ENCODE peak calls at places on chromosomes 6 and 20, in eight cellular contexts. G is IMR-90; Y is HFF-Myc; J is nucleus accumbens; L is stimulated activated CD4-positive, alpha-beta T cell treated with anti-CD3 and anti-CD28 coated beads, Interleukin-2, amount 100 ng/mL, for 4 hours; W is mucosa of descending colon; K is central memory CD4-positive, alpha-beta T cell; V is stimulated activated naive CD8-positive, alpha-beta T cell treated with anti-CD3 and anti-CD28 coated beads, Interleukin-15, amount 100 ng/mL, for 72 hours. I is an unnamed sample.
A peak's percentile ranks its signal among the peaks of the same experiment; 100 is the strongest.

GRCh38 chr20:4926531-4927156 is 74.7 kb downstream of the SLC23A2 start:
- DNase-seq in G (no peak), Y (no peak), V (no peak), J (no peak), W (no peak), L (no peak), K (no peak), I (no peak)

GRCh38 chr6:81552644-81553043 is 199.8 kb downstream of the TENT5A start:
- DNase-seq in V (no peak), Y (no peak), W (no peak), L (no peak), J (no peak), G (no peak), K (no peak), I (no peak)

GRCh38 chr6:43950206-43950605 is 177.0 kb downstream of the MRPL14 start:
- DNase-seq in L (no peak), Y (no peak), W (no peak), G (no peak), V (no peak), K (no peak), J (no peak), I (no peak)

GRCh38 chr6:46325561-46326525 is 155.1 kb upstream of the ENPP5 start:
- DNase-seq in L (no peak), V (no peak), Y (peak; percentile 61), W (peak; percentile 50), G (peak; percentile 28), K (no peak), J (no peak), I (peak; percentile 67)

GRCh38 chr6:195861-196360 is 96.4 kb upstream of the DUSP22 start:
- DNase-seq in K (peak; percentile 47), J (no peak), Y (no peak), V (no peak), L (peak; percentile 71), G (peak; percentile 22), W (no peak), I (peak; percentile 41)

GRCh38 chr6:128554302-128554701 is 33.9 kb upstream of the PTPRK start:
- DNase-seq in J (no peak), W (no peak), V (no peak), Y (no peak), L (no peak), K (no peak), G (no peak), I (no peak)

GRCh38 chr6:44486002-44486421 is 98.5 kb downstream of the CDC5L start:
- DNase-seq in Y (no peak), W (no peak), V (no peak), L (no peak), G (no peak), K (no peak), J (no peak), I (no peak)

GRCh38 chr6:33699739-33700138 is 11.8 kb downstream of the UQCC2 start:
- DNase-seq in J (no peak), W (no peak), G (no peak), Y (no peak), V (no peak), L (no peak), K (no peak), I (no peak)

GRCh38 chr6:73694711-73695411 is 1.1 kb upstream of the CD109 start:
- DNase-seq in Y (no peak), L (no peak), K (no peak), G (peak; percentile 61), J (no peak), V (peak; percentile 13), W (no peak), I (peak; percentile 49)

GRCh38 chr6:53244532-53244931 is 95.9 kb upstream of the GCM1 start:
- DNase-seq in G (no peak), J (no peak), Y (no peak), K (no peak), L (no peak), V (no peak), W (no peak), I (no peak)

GRCh38 chr6:24882295-24882694 is 53.5 kb downstream of the RIPOR2 start:
- DNase-seq in V (no peak), L (no peak), K (no peak), J (no peak), Y (no peak), G (peak; percentile 56), W (no peak), I (no peak)

GRCh38 chr6:39221746-39222641 is 7.3 kb downstream of the KCNK5 start:
- DNase-seq in G (no peak), J (no peak), K (no peak), L (no peak), V (no peak), W (no peak), Y (no peak), I (no peak)

GRCh38 chr6:67221226-67221625 is 1413.9 kb upstream of the ADGRB3 start:
- DNase-seq in G (no peak), V (no peak), W (no peak), L (no peak), J (no peak), Y (no peak), K (no peak), I (no peak)

I was measured in AG20443.